ENCODE peak calls at places on chromosomes 4 and X, in six cellular contexts. X is heart right ventricle, G is suprapubic skin, Z is GM23338, H is mammary epithelial cell, Q is MM.1S. Y is an unnamed sample.

GRCh38 chrX:105872921-105873320 is 50.6 kb downstream of the NRK start:
- DNase-seq in Z (no peak), H (peak), Q (no peak), G (no peak), X (no peak), Y (no peak)

GRCh38 chr4:113749178-113749577 is 12.4 kb downstream of the CAMK2D start:
- DNase-seq in X (no peak), H (no peak), Z (no peak), G (no peak), Q (no peak), Y (no peak)

GRCh38 chrX:11329016-11329415 is 35.8 kb downstream of the AMELX start:
- DNase-seq in Q (no peak), H (peak), Z (no peak), G (no peak), X (no peak), Y (no peak)

GRCh38 chr4:40745585-40745984 is 4.2 kb upstream of the NSUN7 start:
- DNase-seq in Q (no peak), Z (no peak), H (no peak), G (no peak), X (no peak), Y (no peak)

GRCh38 chr4:74640111-74640903 is 154.0 kb downstream of the BTC start:
- DNase-seq in Z (no peak), Q (no peak), H (no peak), G (no peak), X (no peak), Y (no peak)

GRCh38 chrX:151478052-151478451 is 81.0 kb downstream of the VMA21 start:
- DNase-seq in X (no peak), Z (no peak), Q (no peak), H (no peak), G (no peak), Y (no peak)

GRCh38 chr4:46993075-46994006 is at the start of gene GABRA4:
- DNase-seq in H (peak), G (no peak), Z (peak), Q (no peak), X (peak), Y (no peak)

GRCh38 chr4:36823199-36823967 is 421.2 kb upstream of the NWD2 start:
- DNase-seq in X (no peak), Q (peak), H (no peak), Z (no peak), G (no peak), Y (no peak)

GRCh38 chr4:62196338-62196737 is 996.2 kb downstream of the ADGRL3 start:
- DNase-seq in X (no peak), Q (no peak), G (no peak), H (no peak), Z (no peak), Y (no peak)

GRCh38 chrX:120697053-120697452 is 67.2 kb upstream of the C1GALT1C1 start:
- DNase-seq in H (no peak), Q (peak), Z (no peak), G (no peak), X (no peak), Y (no peak)

GRCh38 chrX:69165116-69165651 is at the start of gene PJA1:
- DNase-seq in X (peak), Q (peak), Z (peak), G (peak), H (peak), Y (peak)

GRCh38 chrX:96971812-96972211 is 88.1 kb downstream of the RPA4 start:
- DNase-seq in Q (no peak), X (no peak), G (no peak), Z (peak), H (no peak), Y (no peak)

GRCh38 chrX:130741584-130741983 is 161.4 kb downstream of the ENOX2 start:
- DNase-seq in G (no peak), Z (no peak), X (no peak), Q (no peak), H (no peak), Y (no peak)

GRCh38 chr4:188986271-188986689 is 847.0 kb downstream of the TRIML1 start:
- DNase-seq in X (no peak), G (no peak), Q (peak), Z (no peak), H (peak), Y (no peak)

GRCh38 chr4:1246901-1247810 is 1.8 kb downstream of the CTBP1 start:
- DNase-seq in X (no peak), G (peak), H (peak), Q (peak), Z (peak), Y (peak)

GRCh38 chrX:71052721-71053120 is 15.4 kb downstream of the SNX12 start:
- DNase-seq in Z (peak), X (no peak), G (no peak), H (no peak), Q (peak), Y (no peak)

GRCh38 chr4:76341063-76341462 is 34.5 kb downstream of the STBD1 start:
- DNase-seq in H (peak), G (no peak), Q (no peak), Z (no peak), X (no peak), Y (no peak)

GRCh38 chr4:141885112-141885511 is 248.7 kb downstream of the IL15 start:
- DNase-seq in X (no peak), H (no peak), Z (no peak), G (no peak), Q (no peak), Y (no peak)

GRCh38 chrX:21985332-21985777 is 44.8 kb downstream of the SMS start:
- DNase-seq in G (peak), Z (peak), Q (peak), X (peak), H (peak), Y (no peak)

GRCh38 chrX:53481093-53481492 is 46.9 kb upstream of the HSD17B10 start:
- DNase-seq in Z (peak), Q (no peak), H (no peak), X (no peak), G (no peak), Y (no peak)

GRCh38 chrX:53483838-53484420 is 49.8 kb upstream of the HSD17B10 start:
- DNase-seq in H (peak), G (no peak), Q (no peak), Z (no peak), X (no peak), Y (no peak)

GRCh38 chrX:53486285-53486684 is 52.1 kb upstream of the HSD17B10 start:
- DNase-seq in H (no peak), G (no peak), X (no peak), Q (no peak), Z (no peak), Y (no peak)

GRCh38 chrX:53479295-53479694 is 45.1 kb upstream of the HSD17B10 start:
- DNase-seq in Z (peak), X (no peak), G (no peak), H (peak), Q (no peak), Y (no peak)

DNA sequence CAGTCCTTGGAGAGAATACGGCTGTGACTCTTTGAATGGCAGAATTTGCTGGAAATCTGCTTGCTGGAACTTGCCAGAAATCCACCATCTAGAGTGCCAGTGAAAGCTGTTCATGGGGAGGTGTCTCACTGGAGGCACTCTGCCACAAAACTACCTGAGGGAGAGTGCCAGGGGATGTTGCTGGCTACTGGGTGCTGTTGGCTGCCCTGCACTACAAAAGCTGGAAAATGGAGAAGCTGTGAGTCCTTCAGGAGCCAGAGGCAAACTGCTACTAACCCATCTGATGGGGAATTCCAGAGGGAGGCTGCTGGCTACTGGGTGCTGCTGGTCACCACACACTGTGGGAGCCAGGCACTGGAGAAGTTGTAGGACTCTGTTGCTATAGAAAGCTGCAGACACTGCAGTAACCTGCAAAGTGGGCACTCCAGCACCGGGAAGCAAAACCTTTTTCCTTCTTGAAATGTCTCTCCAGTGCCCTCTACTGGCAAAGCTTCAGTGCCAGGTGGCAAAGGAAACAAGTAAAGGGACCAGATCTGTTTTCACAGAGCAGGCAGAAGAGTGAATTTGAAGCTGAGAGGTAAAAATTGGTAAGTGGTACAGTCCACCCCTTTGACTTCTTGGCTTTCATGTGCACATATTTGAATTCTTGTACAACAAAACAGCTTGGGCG is 47.8 kb upstream of the HSD17B10 start:
- DNase-seq in X (no peak), Q (peak), G (no peak), H (peak), Z (peak), Y (no peak)
- TF ChIP-seq CTCF in X (no peak), Q (peak), G (peak), H (peak), Z (peak), Y (peak)

GRCh38 chr4:3871881-3872833 is 106.0 kb downstream of the ADRA2C start:
- DNase-seq in X (no peak), G (peak), Z (peak), Q (no peak), H (no peak), Y (peak)
- H3K4me3 ChIP-seq in X (no peak), G (peak), Z (peak), Q (no peak), H (no peak), Y (no peak)

GRCh38 chrX:136170109-136170800 is 22.9 kb downstream of the FHL1 start:
- DNase-seq in Q (no peak), Z (no peak), H (no peak), G (no peak), X (no peak), Y (no peak)
- TF ChIP-seq CTCF in Q (no peak), Z (no peak), H (no peak), G (no peak), X (no peak), Y (no peak)

GRCh38 chrX:19848110-19848509 is 39.3 kb downstream of the SH3KBP1 start:
- DNase-seq in H (no peak), X (no peak), Q (no peak), G (no peak), Z (no peak), Y (no peak)

GRCh38 chrX:19849433-19850190 is 37.8 kb downstream of the SH3KBP1 start:
- DNase-seq in X (no peak), Q (no peak), H (no peak), G (no peak), Z (no peak), Y (no peak)

GRCh38 chrX:19855700-19856381 is 31.6 kb downstream of the SH3KBP1 start:
- DNase-seq in H (no peak), X (no peak), Q (peak), G (no peak), Z (no peak), Y (no peak)

GRCh38 chrX:19857131-19857530 is 30.3 kb downstream of the SH3KBP1 start:
- DNase-seq in Z (no peak), X (no peak), G (no peak), H (no peak), Q (peak), Y (no peak)

DNA sequence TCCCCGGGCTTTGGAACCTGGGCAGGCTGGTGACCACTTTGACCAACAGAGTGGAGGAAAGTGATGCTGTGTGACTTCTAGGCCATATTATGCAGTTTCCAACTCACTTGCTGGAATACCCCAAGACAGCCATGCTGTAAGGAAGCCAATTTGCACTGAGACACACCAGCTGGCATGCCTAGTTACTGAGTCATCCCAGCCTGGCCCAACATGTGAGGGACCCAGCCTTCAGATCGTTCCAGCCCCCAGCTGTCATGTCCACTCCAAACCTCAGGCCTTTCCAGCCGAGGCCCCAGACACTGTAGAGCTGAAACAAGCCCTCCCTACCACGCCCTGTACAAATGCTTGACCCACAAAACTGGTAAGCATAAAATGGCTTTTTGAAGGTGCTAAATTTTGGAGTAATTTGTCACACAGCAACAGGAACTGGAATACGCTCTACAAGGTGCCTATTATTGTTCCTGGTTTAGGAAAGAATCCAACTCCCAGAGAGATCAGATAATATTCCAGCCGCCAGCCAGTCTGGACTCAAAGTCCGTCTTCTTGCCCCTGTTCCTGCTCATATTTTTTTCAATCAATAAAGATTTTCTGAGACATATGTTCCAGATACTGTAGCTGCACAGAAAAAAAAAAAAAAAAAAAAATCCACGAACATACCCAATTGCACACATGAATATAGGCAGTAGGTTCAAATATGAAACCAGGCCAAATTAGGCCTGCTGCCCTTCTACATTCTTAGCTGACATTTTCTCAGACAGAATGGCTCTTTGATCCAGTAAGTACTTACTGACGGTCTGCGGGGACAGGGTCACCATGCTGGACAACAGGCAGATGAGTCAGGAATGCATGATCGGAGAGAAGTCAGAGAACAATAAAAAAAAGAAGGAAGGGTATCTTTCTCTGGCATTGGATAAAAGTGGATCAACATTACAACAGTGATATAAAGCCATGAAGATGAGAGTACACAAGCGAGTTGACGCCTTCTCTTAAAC is 35.1 kb downstream of the SH3KBP1 start:
- DNase-seq in X (peak), H (peak), G (no peak), Q (no peak), Z (no peak), Y (no peak)
- H3K4me3 ChIP-seq in X (no peak), H (no peak), G (no peak), Q (no peak), Z (no peak), Y (no peak)